ENCODE peak calls at places on chromosomes 5 and 9, in ten cellular contexts. One of them, this sample, is unnamed.

GRCh38 chr5:138503487-138504270 is 38.4 kb downstream of the EGR1 start:
- DNase-seq in CD8-positive, alpha-beta T cell: no peak
- DNase-seq in spleen: no peak
- DNase-seq in lower leg skin: peak; percentile 85
- DNase-seq in hepatocyte: peak; percentile 80
- DNase-seq in neural progenitor cell: peak; percentile 78
- DNase-seq in ovary: peak; percentile 52
- DNase-seq in PC-3: peak; percentile 66
- DNase-seq in heart right ventricle: no peak
- DNase-seq in H1: no peak
- DNase-seq in this sample: peak; percentile 84

GRCh38 chr9:21708225-21708624 is 94.2 kb upstream of the MTAP start:
- DNase-seq in CD8-positive, alpha-beta T cell: no peak
- DNase-seq in spleen: no peak
- DNase-seq in lower leg skin: no peak
- DNase-seq in hepatocyte: no peak
- DNase-seq in neural progenitor cell: no peak
- DNase-seq in ovary: no peak
- DNase-seq in PC-3: no peak
- DNase-seq in heart right ventricle: no peak
- DNase-seq in H1: no peak
- DNase-seq in this sample: peak; percentile 33

GRCh38 chr9:2875218-2875977 is 31.5 kb upstream of the PUM3 start:
- DNase-seq in CD8-positive, alpha-beta T cell: no peak
- DNase-seq in spleen: no peak
- DNase-seq in lower leg skin: no peak
- DNase-seq in hepatocyte: no peak
- DNase-seq in neural progenitor cell: no peak
- DNase-seq in ovary: no peak
- DNase-seq in PC-3: no peak
- DNase-seq in heart right ventricle: no peak
- DNase-seq in H1: no peak
- DNase-seq in this sample: no peak

GRCh38 chr5:147321569-147321968 is 86.7 kb downstream of the STK32A start:
- DNase-seq in CD8-positive, alpha-beta T cell: no peak
- DNase-seq in spleen: no peak
- DNase-seq in lower leg skin: no peak
- DNase-seq in hepatocyte: no peak
- DNase-seq in neural progenitor cell: no peak
- DNase-seq in ovary: no peak
- DNase-seq in PC-3: no peak
- DNase-seq in heart right ventricle: no peak
- DNase-seq in H1: no peak
- DNase-seq in this sample: no peak

GRCh38 chr5:59813761-59814562 is 79.6 kb downstream of the PDE4D start:
- DNase-seq in CD8-positive, alpha-beta T cell: no peak
- DNase-seq in spleen: no peak
- DNase-seq in lower leg skin: no peak
- DNase-seq in hepatocyte: peak; percentile 78
- DNase-seq in neural progenitor cell: peak; percentile 68
- DNase-seq in ovary: no peak
- DNase-seq in PC-3: peak; percentile 66
- DNase-seq in heart right ventricle: no peak
- DNase-seq in H1: peak; percentile 60
- DNase-seq in this sample: peak; percentile 51

GRCh38 chr5:139268364-139269202 is 25.0 kb upstream of the MATR3 start:
- DNase-seq in CD8-positive, alpha-beta T cell: no peak
- DNase-seq in spleen: no peak
- DNase-seq in lower leg skin: peak; percentile 18
- DNase-seq in hepatocyte: no peak
- DNase-seq in neural progenitor cell: peak; percentile 27
- DNase-seq in ovary: no peak
- DNase-seq in PC-3: no peak
- DNase-seq in heart right ventricle: no peak
- DNase-seq in H1: no peak
- DNase-seq in this sample: no peak

GRCh38 chr5:151811593-151812321 is 40.0 kb downstream of the G3BP1 start:
- DNase-seq in CD8-positive, alpha-beta T cell: no peak
- DNase-seq in spleen: no peak
- DNase-seq in lower leg skin: no peak
- DNase-seq in hepatocyte: no peak
- DNase-seq in neural progenitor cell: no peak
- DNase-seq in ovary: peak; percentile 20
- DNase-seq in PC-3: no peak
- DNase-seq in heart right ventricle: no peak
- DNase-seq in H1: no peak
- DNase-seq in this sample: peak; percentile 71

GRCh38 chr5:63170496-63170895 is 591.9 kb downstream of the LRRC70 start:
- DNase-seq in CD8-positive, alpha-beta T cell: no peak
- DNase-seq in spleen: no peak
- DNase-seq in lower leg skin: no peak
- DNase-seq in hepatocyte: no peak
- DNase-seq in neural progenitor cell: peak; percentile 11
- DNase-seq in ovary: no peak
- DNase-seq in PC-3: no peak
- DNase-seq in heart right ventricle: no peak
- DNase-seq in H1: no peak
- DNase-seq in this sample: no peak

DNA sequence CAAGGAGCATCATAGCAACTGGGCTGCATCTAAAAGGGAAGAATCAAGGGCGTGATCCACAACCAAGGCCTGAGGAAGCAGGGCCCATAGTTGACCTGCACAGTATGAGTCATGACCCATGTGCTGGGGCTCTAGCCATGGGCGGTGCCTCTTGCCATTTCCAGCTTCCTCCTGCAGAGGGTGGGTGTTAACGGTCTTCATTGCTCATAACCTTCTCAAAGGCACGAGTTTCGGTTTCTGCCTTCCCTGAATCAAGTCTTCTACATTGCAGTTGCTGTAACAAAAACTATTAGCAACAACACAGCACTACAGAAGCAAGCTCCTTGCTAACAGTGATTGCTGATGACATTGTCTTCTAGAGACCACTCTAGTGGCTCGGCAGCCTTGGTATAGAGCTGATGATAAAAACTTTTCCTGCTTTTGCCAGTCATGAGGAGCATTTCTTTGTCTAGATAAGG is 66.9 kb downstream of the CTSL start:
- DNase-seq in CD8-positive, alpha-beta T cell: no peak
- DNase-seq in spleen: no peak
- DNase-seq in lower leg skin: peak; percentile 93
- DNase-seq in hepatocyte: peak; percentile 71
- DNase-seq in neural progenitor cell: no peak
- DNase-seq in ovary: peak; percentile 21
- DNase-seq in PC-3: peak; percentile 48
- DNase-seq in heart right ventricle: peak; percentile 49
- DNase-seq in H1: no peak
- DNase-seq in this sample: peak; percentile 78
- TF ChIP-seq CTCF in CD8-positive, alpha-beta T cell: no peak
- TF ChIP-seq CTCF in spleen: peak; percentile 30
- TF ChIP-seq CTCF in lower leg skin: no peak
- TF ChIP-seq CTCF in hepatocyte: no peak
- TF ChIP-seq CTCF in neural progenitor cell: no peak
- TF ChIP-seq CTCF in ovary: no peak
- TF ChIP-seq CTCF in PC-3: no peak
- TF ChIP-seq CTCF in heart right ventricle: peak; percentile 10
- TF ChIP-seq CTCF in H1: peak; percentile 25
- TF ChIP-seq CTCF in this sample: peak; percentile 14

GRCh38 chr9:88949961-88950340 is 41.3 kb upstream of the S1PR3 start:
- DNase-seq in CD8-positive, alpha-beta T cell: no peak
- DNase-seq in spleen: no peak
- DNase-seq in lower leg skin: peak; percentile 80
- DNase-seq in hepatocyte: no peak
- DNase-seq in neural progenitor cell: no peak
- DNase-seq in ovary: no peak
- DNase-seq in PC-3: peak; percentile 19
- DNase-seq in heart right ventricle: no peak
- DNase-seq in H1: no peak
- DNase-seq in this sample: peak; percentile 18

GRCh38 chr9:88949425-88949824 is 41.8 kb upstream of the S1PR3 start:
- DNase-seq in CD8-positive, alpha-beta T cell: no peak
- DNase-seq in spleen: no peak
- DNase-seq in lower leg skin: peak; percentile 70
- DNase-seq in hepatocyte: peak; percentile 46
- DNase-seq in neural progenitor cell: peak; percentile 52
- DNase-seq in ovary: no peak
- DNase-seq in PC-3: no peak
- DNase-seq in heart right ventricle: peak; percentile 44
- DNase-seq in H1: no peak
- DNase-seq in this sample: peak; percentile 39

GRCh38 chr9:88951143-88951542 is 40.1 kb upstream of the S1PR3 start:
- DNase-seq in CD8-positive, alpha-beta T cell: no peak
- DNase-seq in spleen: no peak
- DNase-seq in lower leg skin: peak; percentile 45
- DNase-seq in hepatocyte: no peak
- DNase-seq in neural progenitor cell: no peak
- DNase-seq in ovary: no peak
- DNase-seq in PC-3: no peak
- DNase-seq in heart right ventricle: no peak
- DNase-seq in H1: no peak
- DNase-seq in this sample: no peak

GRCh38 chr9:88952086-88952615 is 39.1 kb upstream of the S1PR3 start:
- DNase-seq in CD8-positive, alpha-beta T cell: no peak
- DNase-seq in spleen: no peak
- DNase-seq in lower leg skin: no peak
- DNase-seq in hepatocyte: no peak
- DNase-seq in neural progenitor cell: no peak
- DNase-seq in ovary: no peak
- DNase-seq in PC-3: no peak
- DNase-seq in heart right ventricle: no peak
- DNase-seq in H1: no peak
- DNase-seq in this sample: no peak

DNA sequence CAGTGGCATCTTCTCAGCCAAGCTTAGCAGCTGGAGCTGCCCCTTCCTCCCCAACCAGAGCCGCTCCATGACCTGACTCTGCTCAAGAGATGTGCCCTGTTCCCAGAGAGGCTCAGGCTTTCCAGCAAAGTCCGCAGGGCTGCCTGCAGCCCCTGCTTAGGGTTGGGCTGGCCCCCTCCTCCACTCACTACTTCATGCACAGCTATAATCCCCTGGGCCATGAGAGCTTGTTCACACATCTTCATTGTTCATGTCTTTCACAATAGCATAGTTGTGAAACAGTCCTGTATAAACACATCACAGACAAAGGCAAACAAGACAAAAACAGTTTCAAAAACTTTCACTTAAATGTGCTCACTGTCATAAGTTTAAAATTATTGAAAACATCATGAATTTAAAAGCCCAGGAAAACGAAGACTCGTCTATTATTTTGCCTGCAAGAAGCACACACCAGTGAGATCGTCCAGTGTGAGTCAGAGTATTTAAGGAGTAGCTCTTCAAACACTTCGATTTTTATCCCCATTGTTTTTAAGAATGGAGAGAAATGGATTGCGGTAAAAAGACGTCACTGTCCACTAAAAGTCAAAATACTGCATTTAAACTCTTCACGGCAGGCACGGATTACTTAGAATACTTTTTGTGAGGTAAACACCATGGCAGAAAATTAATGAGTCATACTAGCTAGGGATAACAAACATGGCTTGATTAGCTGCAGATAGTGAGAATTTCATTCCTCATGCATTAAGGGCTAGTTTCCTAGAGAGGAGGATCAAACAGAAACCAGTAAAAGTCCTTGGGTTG is 40.7 kb upstream of the S1PR3 start:
- DNase-seq in CD8-positive, alpha-beta T cell: no peak
- DNase-seq in spleen: no peak
- DNase-seq in lower leg skin: peak; percentile 68
- DNase-seq in hepatocyte: no peak
- DNase-seq in neural progenitor cell: peak; percentile 22
- DNase-seq in ovary: no peak
- DNase-seq in PC-3: peak; percentile 15
- DNase-seq in heart right ventricle: no peak
- DNase-seq in H1: no peak
- DNase-seq in this sample: peak; percentile 75
- H3K4me3 ChIP-seq in CD8-positive, alpha-beta T cell: no peak overlapping the region
- H3K4me3 ChIP-seq in spleen: no peak overlapping the region
- H3K4me3 ChIP-seq in lower leg skin: no peak overlapping the region
- H3K4me3 ChIP-seq in hepatocyte: no peak overlapping the region
- H3K4me3 ChIP-seq in neural progenitor cell: no peak overlapping the region
- H3K4me3 ChIP-seq in ovary: no peak overlapping the region
- H3K4me3 ChIP-seq in PC-3: no peak overlapping the region
- H3K4me3 ChIP-seq in heart right ventricle: no peak overlapping the region
- H3K4me3 ChIP-seq in H1: no peak overlapping the region
- H3K4me3 ChIP-seq in this sample: no peak overlapping the region

GRCh38 chr9:77647267-77647658 is 859 bp downstream of the GNA14 start:
- DNase-seq in CD8-positive, alpha-beta T cell: no peak
- DNase-seq in spleen: no peak
- DNase-seq in lower leg skin: no peak
- DNase-seq in hepatocyte: no peak
- DNase-seq in neural progenitor cell: no peak
- DNase-seq in ovary: no peak
- DNase-seq in PC-3: no peak
- DNase-seq in heart right ventricle: no peak
- DNase-seq in H1: no peak
- DNase-seq in this sample: no peak

GRCh38 chr9:77651203-77651602 is 3.1 kb upstream of the GNA14 start:
- DNase-seq in CD8-positive, alpha-beta T cell: no peak
- DNase-seq in spleen: no peak
- DNase-seq in lower leg skin: no peak
- DNase-seq in hepatocyte: no peak
- DNase-seq in neural progenitor cell: no peak
- DNase-seq in ovary: no peak
- DNase-seq in PC-3: no peak
- DNase-seq in heart right ventricle: no peak
- DNase-seq in H1: no peak
- DNase-seq in this sample: no peak

GRCh38 chr9:77648458-77649108 is 461 bp upstream of the GNA14 start:
- DNase-seq in CD8-positive, alpha-beta T cell: no peak
- DNase-seq in spleen: peak; percentile 80
- DNase-seq in lower leg skin: peak; percentile 88
- DNase-seq in hepatocyte: peak; percentile 61
- DNase-seq in neural progenitor cell: peak; percentile 34
- DNase-seq in ovary: peak; percentile 68
- DNase-seq in PC-3: peak; percentile 52
- DNase-seq in heart right ventricle: peak; percentile 66
- DNase-seq in H1: peak; percentile 85
- DNase-seq in this sample: peak; percentile 1

GRCh38 chr9:77647659-77648457 is at the start of gene GNA14:
- DNase-seq in CD8-positive, alpha-beta T cell: no peak
- DNase-seq in spleen: peak; percentile 77
- DNase-seq in lower leg skin: peak; percentile 86
- DNase-seq in hepatocyte: peak; percentile 35
- DNase-seq in neural progenitor cell: peak; percentile 72
- DNase-seq in ovary: peak; percentile 43
- DNase-seq in PC-3: no peak
- DNase-seq in heart right ventricle: peak; percentile 41
- DNase-seq in H1: peak; percentile 80
- DNase-seq in this sample: peak; percentile 48

DNA sequence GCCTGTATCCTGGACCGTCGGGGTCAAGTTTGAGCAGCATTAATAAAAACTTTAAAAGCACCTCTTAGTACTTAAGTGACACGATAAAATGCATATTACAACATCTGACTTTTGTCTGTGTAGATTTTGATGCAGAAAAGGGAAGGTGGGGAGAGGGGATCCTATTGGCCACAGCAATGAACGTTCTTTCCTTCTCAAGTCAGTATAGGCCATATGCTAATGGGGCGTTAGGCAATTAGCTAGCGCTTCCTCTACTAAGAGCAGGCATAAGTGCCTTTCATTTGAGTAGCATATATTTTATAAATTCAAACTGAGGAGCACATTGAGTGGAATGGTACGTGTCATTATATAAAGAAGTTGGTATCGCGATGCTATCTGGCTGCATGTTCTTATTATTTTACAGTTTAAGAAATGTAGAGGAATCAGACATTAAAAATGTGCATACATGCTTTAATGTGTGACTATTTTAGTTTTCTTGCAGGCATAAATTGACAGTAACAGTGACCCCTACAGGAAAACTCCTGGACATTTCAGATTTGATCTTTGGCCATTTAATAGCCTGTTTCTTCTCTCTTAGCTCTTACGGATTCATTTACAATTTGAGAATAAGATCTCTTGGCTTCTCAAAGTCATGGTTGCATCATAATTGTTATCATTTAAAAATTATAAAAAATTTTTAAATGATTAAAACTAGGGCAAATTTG is 1.1 kb upstream of the GNA14 start:
- DNase-seq in CD8-positive, alpha-beta T cell: no peak
- DNase-seq in spleen: no peak
- DNase-seq in lower leg skin: no peak
- DNase-seq in hepatocyte: no peak
- DNase-seq in neural progenitor cell: no peak
- DNase-seq in ovary: no peak
- DNase-seq in PC-3: peak; percentile 61
- DNase-seq in heart right ventricle: no peak
- DNase-seq in H1: no peak
- DNase-seq in this sample: peak; percentile 9
- TF ChIP-seq CTCF in CD8-positive, alpha-beta T cell: no peak
- TF ChIP-seq CTCF in spleen: peak; percentile 24
- TF ChIP-seq CTCF in lower leg skin: no peak
- TF ChIP-seq CTCF in hepatocyte: peak; percentile 43
- TF ChIP-seq CTCF in neural progenitor cell: peak; percentile 42
- TF ChIP-seq CTCF in ovary: peak; percentile 51
- TF ChIP-seq CTCF in PC-3: peak; percentile 66
- TF ChIP-seq CTCF in heart right ventricle: peak; percentile 56
- TF ChIP-seq CTCF in H1: peak; percentile 34
- TF ChIP-seq CTCF in this sample: peak; percentile 34

DNA sequence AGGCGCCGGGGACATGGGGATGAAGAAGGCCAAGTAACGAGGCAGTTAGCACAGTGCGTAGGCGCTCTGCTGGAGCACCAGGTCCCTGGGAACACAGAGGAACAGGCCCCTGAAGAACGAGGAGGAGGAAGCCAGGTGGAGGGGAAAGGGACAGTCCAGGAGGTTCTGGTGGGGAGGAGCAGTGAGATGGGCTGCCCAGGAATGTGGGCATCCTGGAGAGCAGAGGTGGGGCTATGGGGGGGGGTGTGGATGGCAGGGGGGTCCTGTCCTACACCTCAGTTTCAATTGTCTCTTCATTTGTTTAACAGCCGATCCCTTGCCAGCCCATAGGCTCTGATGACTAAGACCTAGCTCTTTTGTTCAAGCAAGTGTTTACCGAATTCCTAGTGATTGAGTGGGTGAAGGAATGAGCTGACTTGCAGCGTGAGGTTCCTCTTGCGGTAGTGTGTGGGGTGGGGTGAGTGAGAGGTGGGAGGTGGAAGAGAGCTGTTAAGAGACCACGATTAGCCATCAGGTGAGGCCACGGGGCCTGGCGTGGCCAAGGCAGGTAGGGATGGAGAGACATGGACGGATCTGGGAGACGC is 8.4 kb upstream of the PHYHD1 start:
- DNase-seq in CD8-positive, alpha-beta T cell: no peak
- DNase-seq in spleen: no peak
- DNase-seq in lower leg skin: no peak
- DNase-seq in hepatocyte: peak; percentile 55
- DNase-seq in neural progenitor cell: peak; percentile 28
- DNase-seq in ovary: no peak
- DNase-seq in PC-3: peak; percentile 95
- DNase-seq in heart right ventricle: no peak
- DNase-seq in H1: no peak
- DNase-seq in this sample: peak; percentile 91
- H3K4me3 ChIP-seq in CD8-positive, alpha-beta T cell: no peak overlapping the region
- H3K4me3 ChIP-seq in spleen: no peak overlapping the region
- H3K4me3 ChIP-seq in lower leg skin: no peak overlapping the region
- H3K4me3 ChIP-seq in hepatocyte: no peak overlapping the region
- H3K4me3 ChIP-seq in neural progenitor cell: no peak overlapping the region
- H3K4me3 ChIP-seq in ovary: no peak overlapping the region
- H3K4me3 ChIP-seq in PC-3: no peak overlapping the region
- H3K4me3 ChIP-seq in heart right ventricle: no peak overlapping the region
- H3K4me3 ChIP-seq in H1: no peak overlapping the region
- H3K4me3 ChIP-seq in this sample: no peak overlapping the region

This sample was measured in foreskin fibroblast.